ENCODE peak calls at places on chromosomes 4 and X, in ten cellular contexts. One of them, this sample, is unnamed. For H3K27me3, the result is how much of the 10 kb centered on the place peaks cover.

GRCh38 chr4:42515156-42515884 is 118.0 kb downstream of the SHISA3 start:
- DNase-seq in lower lobe of right lung: no peak
- DNase-seq in right cardiac atrium: no peak
- DNase-seq in adrenal gland: no peak
- DNase-seq in pancreas: no peak
- DNase-seq in upper lobe of right lung: no peak
- DNase-seq in K562: no peak
- DNase-seq in ovary: no peak
- DNase-seq in heart left ventricle: no peak
- DNase-seq in IMR-90: peak
- DNase-seq in this sample: no peak

GRCh38 chr4:177554966-177555574 is 112.8 kb upstream of the AGA start:
- DNase-seq in lower lobe of right lung: no peak
- DNase-seq in right cardiac atrium: no peak
- DNase-seq in adrenal gland: no peak
- DNase-seq in pancreas: no peak
- DNase-seq in upper lobe of right lung: no peak
- DNase-seq in K562: peak
- DNase-seq in ovary: no peak
- DNase-seq in heart left ventricle: no peak
- DNase-seq in IMR-90: peak
- DNase-seq in this sample: no peak

GRCh38 chr4:107896158-107896645 is 35.1 kb upstream of the CYP2U1 start:
- DNase-seq in lower lobe of right lung: no peak
- DNase-seq in right cardiac atrium: no peak
- DNase-seq in adrenal gland: no peak
- DNase-seq in pancreas: no peak
- DNase-seq in upper lobe of right lung: no peak
- DNase-seq in K562: no peak
- DNase-seq in ovary: no peak
- DNase-seq in heart left ventricle: no peak
- DNase-seq in IMR-90: peak
- DNase-seq in this sample: no peak

GRCh38 chrX:113384628-113385027 is 544.0 kb upstream of the AMOT start:
- DNase-seq in lower lobe of right lung: no peak
- DNase-seq in right cardiac atrium: no peak
- DNase-seq in adrenal gland: peak
- DNase-seq in pancreas: no peak
- DNase-seq in upper lobe of right lung: no peak
- DNase-seq in K562: no peak
- DNase-seq in ovary: no peak
- DNase-seq in heart left ventricle: no peak
- DNase-seq in IMR-90: peak
- DNase-seq in this sample: no peak

GRCh38 chr4:175947117-175947722 is 118.4 kb upstream of the WDR17 start:
- DNase-seq in lower lobe of right lung: no peak
- DNase-seq in right cardiac atrium: no peak
- DNase-seq in adrenal gland: no peak
- DNase-seq in pancreas: no peak
- DNase-seq in upper lobe of right lung: no peak
- DNase-seq in K562: no peak
- DNase-seq in ovary: no peak
- DNase-seq in heart left ventricle: no peak
- DNase-seq in IMR-90: peak
- DNase-seq in this sample: no peak

GRCh38 chrX:73913580-73913979 is 350.6 kb downstream of the CHIC1 start:
- DNase-seq in lower lobe of right lung: no peak
- DNase-seq in right cardiac atrium: no peak
- DNase-seq in adrenal gland: no peak
- DNase-seq in pancreas: no peak
- DNase-seq in upper lobe of right lung: no peak
- DNase-seq in K562: no peak
- DNase-seq in ovary: no peak
- DNase-seq in heart left ventricle: no peak
- DNase-seq in IMR-90: peak
- DNase-seq in this sample: no peak

GRCh38 chr4:2596153-2596552 is 59.7 kb downstream of the FAM193A start:
- DNase-seq in lower lobe of right lung: no peak
- DNase-seq in right cardiac atrium: no peak
- DNase-seq in adrenal gland: peak
- DNase-seq in pancreas: no peak
- DNase-seq in upper lobe of right lung: peak
- DNase-seq in K562: no peak
- DNase-seq in ovary: no peak
- DNase-seq in heart left ventricle: no peak
- DNase-seq in IMR-90: no peak
- DNase-seq in this sample: no peak

GRCh38 chrX:96752776-96753175 is 68.1 kb downstream of the DIAPH2 start:
- DNase-seq in lower lobe of right lung: peak
- DNase-seq in right cardiac atrium: no peak
- DNase-seq in adrenal gland: no peak
- DNase-seq in pancreas: no peak
- DNase-seq in upper lobe of right lung: no peak
- DNase-seq in K562: no peak
- DNase-seq in ovary: no peak
- DNase-seq in heart left ventricle: no peak
- DNase-seq in IMR-90: no peak
- DNase-seq in this sample: no peak

GRCh38 chr4:113637823-113638691 is 123.5 kb downstream of the CAMK2D start:
- DNase-seq in lower lobe of right lung: no peak
- DNase-seq in right cardiac atrium: no peak
- DNase-seq in adrenal gland: no peak
- DNase-seq in pancreas: no peak
- DNase-seq in upper lobe of right lung: no peak
- DNase-seq in K562: no peak
- DNase-seq in ovary: no peak
- DNase-seq in heart left ventricle: no peak
- DNase-seq in IMR-90: no peak
- DNase-seq in this sample: no peak

GRCh38 chr4:113635739-113636437 is 125.7 kb downstream of the CAMK2D start:
- DNase-seq in lower lobe of right lung: no peak
- DNase-seq in right cardiac atrium: no peak
- DNase-seq in adrenal gland: no peak
- DNase-seq in pancreas: no peak
- DNase-seq in upper lobe of right lung: no peak
- DNase-seq in K562: no peak
- DNase-seq in ovary: no peak
- DNase-seq in heart left ventricle: no peak
- DNase-seq in IMR-90: peak
- DNase-seq in this sample: no peak

GRCh38 chr4:113636438-113636818 is 125.1 kb downstream of the CAMK2D start:
- DNase-seq in lower lobe of right lung: no peak
- DNase-seq in right cardiac atrium: no peak
- DNase-seq in adrenal gland: no peak
- DNase-seq in pancreas: no peak
- DNase-seq in upper lobe of right lung: no peak
- DNase-seq in K562: no peak
- DNase-seq in ovary: no peak
- DNase-seq in heart left ventricle: no peak
- DNase-seq in IMR-90: no peak
- DNase-seq in this sample: no peak

GRCh38 chr4:113637363-113637762 is 124.2 kb downstream of the CAMK2D start:
- DNase-seq in lower lobe of right lung: no peak
- DNase-seq in right cardiac atrium: no peak
- DNase-seq in adrenal gland: no peak
- DNase-seq in pancreas: no peak
- DNase-seq in upper lobe of right lung: no peak
- DNase-seq in K562: no peak
- DNase-seq in ovary: no peak
- DNase-seq in heart left ventricle: no peak
- DNase-seq in IMR-90: peak
- DNase-seq in this sample: no peak

DNA sequence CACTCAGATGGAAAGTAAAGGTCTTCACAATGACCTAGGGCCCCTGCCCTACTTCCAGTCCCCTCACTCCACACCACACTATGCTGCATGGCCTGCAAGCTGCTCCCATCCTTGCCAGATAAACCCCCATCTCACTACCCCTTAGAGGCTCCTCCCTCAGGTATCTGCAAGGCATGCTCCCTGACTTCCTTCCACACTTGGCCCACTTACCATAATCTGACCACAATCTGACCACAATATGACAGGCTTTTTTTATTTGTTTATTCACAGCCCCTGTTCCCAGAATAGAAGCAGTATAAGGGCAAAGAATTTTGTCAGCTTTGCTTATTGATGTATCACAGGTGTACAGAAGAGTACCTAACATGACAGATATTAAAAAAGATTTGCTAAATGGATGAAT is 124.7 kb downstream of the CAMK2D start:
- DNase-seq in lower lobe of right lung: no peak
- DNase-seq in right cardiac atrium: no peak
- DNase-seq in adrenal gland: no peak
- DNase-seq in pancreas: no peak
- DNase-seq in upper lobe of right lung: no peak
- DNase-seq in K562: peak
- DNase-seq in ovary: no peak
- DNase-seq in heart left ventricle: no peak
- DNase-seq in IMR-90: peak
- DNase-seq in this sample: no peak
- H3K27ac ChIP-seq in lower lobe of right lung: no peak
- H3K27ac ChIP-seq in right cardiac atrium: peak
- H3K27ac ChIP-seq in adrenal gland: no peak
- H3K27ac ChIP-seq in pancreas: peak
- H3K27ac ChIP-seq in upper lobe of right lung: no peak
- H3K27ac ChIP-seq in K562: no peak
- H3K27ac ChIP-seq in ovary: no peak
- H3K27ac ChIP-seq in heart left ventricle: peak
- H3K27ac ChIP-seq in IMR-90: no peak
- H3K27ac ChIP-seq in this sample: no peak

GRCh38 chr4:95547708-95548471 is 883 bp downstream of the UNC5C start:
- DNase-seq in lower lobe of right lung: peak
- DNase-seq in right cardiac atrium: peak
- DNase-seq in adrenal gland: peak
- DNase-seq in pancreas: no peak
- DNase-seq in upper lobe of right lung: no peak
- DNase-seq in K562: no peak
- DNase-seq in ovary: peak
- DNase-seq in heart left ventricle: peak
- DNase-seq in IMR-90: no peak
- DNase-seq in this sample: no peak
- H3K27me3 ChIP-seq in lower lobe of right lung: under half
- H3K27me3 ChIP-seq in right cardiac atrium: under half
- H3K27me3 ChIP-seq in adrenal gland: under half
- H3K27me3 ChIP-seq in pancreas: under half
- H3K27me3 ChIP-seq in upper lobe of right lung: under half
- H3K27me3 ChIP-seq in K562: under half
- H3K27me3 ChIP-seq in ovary: under half
- H3K27me3 ChIP-seq in heart left ventricle: under half
- H3K27me3 ChIP-seq in IMR-90: under half
- H3K27me3 ChIP-seq in this sample: under half

DNA sequence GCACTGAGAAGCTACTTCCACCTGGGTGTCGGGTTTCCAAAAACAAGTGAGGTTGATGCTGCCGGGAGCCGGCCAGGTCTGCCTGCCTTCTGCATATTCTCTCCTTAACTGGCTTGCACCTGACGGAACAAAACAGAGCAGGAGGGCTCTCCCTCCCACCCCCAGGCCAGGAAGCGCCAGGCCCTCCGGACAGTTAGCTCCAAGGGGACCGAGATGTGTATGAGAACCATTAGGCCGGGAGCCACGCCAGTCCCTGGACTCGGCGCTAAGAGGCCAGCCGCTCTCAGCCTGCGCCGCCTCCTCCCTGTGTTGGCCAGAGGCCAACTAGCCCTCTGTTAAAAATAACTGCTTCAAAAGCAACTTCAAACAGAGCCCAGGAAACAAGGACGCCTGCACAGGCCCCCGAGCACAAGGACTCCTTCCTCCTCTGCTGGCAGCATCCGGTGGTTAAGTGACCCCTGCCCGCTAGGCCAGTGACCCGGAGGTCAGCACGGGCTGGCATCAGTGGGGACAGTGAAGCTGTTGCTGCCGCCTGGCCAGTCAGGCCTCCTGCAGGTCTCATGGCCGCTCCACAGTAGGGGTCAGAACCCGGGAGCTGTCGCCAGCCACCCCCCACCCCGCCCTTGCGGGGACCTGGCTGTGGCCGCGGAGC is 107.9 kb downstream of the ABLIM2 start:
- DNase-seq in lower lobe of right lung: peak
- DNase-seq in right cardiac atrium: peak
- DNase-seq in adrenal gland: peak
- DNase-seq in pancreas: peak
- DNase-seq in upper lobe of right lung: peak
- DNase-seq in K562: no peak
- DNase-seq in ovary: peak
- DNase-seq in heart left ventricle: peak
- DNase-seq in IMR-90: peak
- DNase-seq in this sample: peak
- H3K27ac ChIP-seq in lower lobe of right lung: peak
- H3K27ac ChIP-seq in right cardiac atrium: peak
- H3K27ac ChIP-seq in adrenal gland: peak
- H3K27ac ChIP-seq in pancreas: no peak
- H3K27ac ChIP-seq in upper lobe of right lung: peak
- H3K27ac ChIP-seq in K562: no peak
- H3K27ac ChIP-seq in ovary: peak
- H3K27ac ChIP-seq in heart left ventricle: peak
- H3K27ac ChIP-seq in IMR-90: no peak
- H3K27ac ChIP-seq in this sample: no peak

GRCh38 chr4:27048350-27049100 is 187.9 kb downstream of the STIM2 start:
- DNase-seq in lower lobe of right lung: no peak
- DNase-seq in right cardiac atrium: no peak
- DNase-seq in adrenal gland: no peak
- DNase-seq in pancreas: no peak
- DNase-seq in upper lobe of right lung: no peak
- DNase-seq in K562: peak
- DNase-seq in ovary: no peak
- DNase-seq in heart left ventricle: no peak
- DNase-seq in IMR-90: peak
- DNase-seq in this sample: no peak

GRCh38 chr4:27042411-27042810 is 181.8 kb downstream of the STIM2 start:
- DNase-seq in lower lobe of right lung: no peak
- DNase-seq in right cardiac atrium: no peak
- DNase-seq in adrenal gland: no peak
- DNase-seq in pancreas: no peak
- DNase-seq in upper lobe of right lung: no peak
- DNase-seq in K562: no peak
- DNase-seq in ovary: no peak
- DNase-seq in heart left ventricle: no peak
- DNase-seq in IMR-90: no peak
- DNase-seq in this sample: no peak

GRCh38 chr4:27040351-27040750 is 179.7 kb downstream of the STIM2 start:
- DNase-seq in lower lobe of right lung: peak
- DNase-seq in right cardiac atrium: no peak
- DNase-seq in adrenal gland: no peak
- DNase-seq in pancreas: no peak
- DNase-seq in upper lobe of right lung: no peak
- DNase-seq in K562: no peak
- DNase-seq in ovary: no peak
- DNase-seq in heart left ventricle: no peak
- DNase-seq in IMR-90: no peak
- DNase-seq in this sample: no peak

GRCh38 chr4:27046851-27047250 is 186.2 kb downstream of the STIM2 start:
- DNase-seq in lower lobe of right lung: no peak
- DNase-seq in right cardiac atrium: no peak
- DNase-seq in adrenal gland: no peak
- DNase-seq in pancreas: no peak
- DNase-seq in upper lobe of right lung: no peak
- DNase-seq in K562: no peak
- DNase-seq in ovary: no peak
- DNase-seq in heart left ventricle: no peak
- DNase-seq in IMR-90: no peak
- DNase-seq in this sample: no peak

DNA sequence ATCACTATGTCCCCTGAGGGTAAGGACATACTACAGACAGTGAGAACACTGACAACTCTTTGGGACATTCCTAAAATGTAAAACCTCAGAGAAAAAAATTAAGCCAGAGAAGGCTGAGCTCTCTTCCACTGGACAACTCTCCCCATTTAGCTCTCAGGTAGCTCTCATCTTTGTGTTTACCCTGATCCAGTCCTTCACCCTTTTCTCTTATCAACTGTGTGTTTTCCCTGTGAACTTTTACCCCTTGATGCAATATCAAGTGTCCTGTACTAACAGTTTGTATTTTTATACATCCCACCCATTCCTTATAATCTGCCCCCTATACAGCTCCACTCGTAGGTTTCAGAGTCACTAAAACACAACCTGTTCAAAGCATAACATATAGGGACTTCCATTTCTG is 182.6 kb downstream of the STIM2 start:
- DNase-seq in lower lobe of right lung: no peak
- DNase-seq in right cardiac atrium: no peak
- DNase-seq in adrenal gland: no peak
- DNase-seq in pancreas: no peak
- DNase-seq in upper lobe of right lung: no peak
- DNase-seq in K562: no peak
- DNase-seq in ovary: no peak
- DNase-seq in heart left ventricle: no peak
- DNase-seq in IMR-90: no peak
- DNase-seq in this sample: no peak
- H3K27me3 ChIP-seq in lower lobe of right lung: under half
- H3K27me3 ChIP-seq in right cardiac atrium: under half
- H3K27me3 ChIP-seq in adrenal gland: under half
- H3K27me3 ChIP-seq in pancreas: under half
- H3K27me3 ChIP-seq in upper lobe of right lung: under half
- H3K27me3 ChIP-seq in K562: under half
- H3K27me3 ChIP-seq in ovary: under half
- H3K27me3 ChIP-seq in heart left ventricle: under half
- H3K27me3 ChIP-seq in IMR-90: under half
- H3K27me3 ChIP-seq in this sample: under half

This sample was measured in iPS DF 6.9.